ENCODE peak calls at places on chromosomes 4 and X, in four cellular contexts. Y, T, R and S are unnamed samples.

GRCh38 chrX:73850124-73851013 is 287.4 kb downstream of the CHIC1 start:
- DNase-seq in T (peak), R (peak), Y (peak), S (no peak)

GRCh38 chrX:107205770-107206696 is at the start of the genes DNAAF6 and NUP62CL:
- DNase-seq in T (peak), R (peak), Y (peak), S (peak)

GRCh38 chr4:75912968-75913367 is 10.7 kb upstream of the PPEF2 start:
- DNase-seq in T (no peak), Y (no peak), R (no peak), S (no peak)

GRCh38 chr4:41129128-41129754 is 85.1 kb downstream of the APBB2 start:
- DNase-seq in R (no peak), T (no peak), Y (no peak), S (no peak)

GRCh38 chrX:152843852-152844251 is 13.0 kb downstream of the NSDHL start:
- DNase-seq in Y (no peak), T (peak), R (no peak), S (no peak)

GRCh38 chr4:108008721-108009120 is 19.0 kb downstream of the HADH start:
- DNase-seq in T (no peak), Y (no peak), R (no peak), S (peak)

GRCh38 chr4:75921910-75922309 is 18.9 kb downstream of the NAAA start:
- DNase-seq in Y (no peak), R (no peak), T (no peak), S (no peak)

GRCh38 chrX:25344191-25344936 is 328.6 kb upstream of the ARX start:
- DNase-seq in T (no peak), Y (no peak), R (no peak), S (no peak)

GRCh38 chr4:83964996-83965541 is 429.2 kb downstream of the GPAT3 start:
- DNase-seq in Y (no peak), T (no peak), R (no peak), S (no peak)

GRCh38 chrX:113457719-113458118 is 617.1 kb upstream of the AMOT start:
- DNase-seq in T (no peak), R (no peak), Y (no peak), S (no peak)
- TF ChIP-seq POLR2AphosphoS5 in T (no peak), R (no peak), Y (no peak), S (no peak)

DNA sequence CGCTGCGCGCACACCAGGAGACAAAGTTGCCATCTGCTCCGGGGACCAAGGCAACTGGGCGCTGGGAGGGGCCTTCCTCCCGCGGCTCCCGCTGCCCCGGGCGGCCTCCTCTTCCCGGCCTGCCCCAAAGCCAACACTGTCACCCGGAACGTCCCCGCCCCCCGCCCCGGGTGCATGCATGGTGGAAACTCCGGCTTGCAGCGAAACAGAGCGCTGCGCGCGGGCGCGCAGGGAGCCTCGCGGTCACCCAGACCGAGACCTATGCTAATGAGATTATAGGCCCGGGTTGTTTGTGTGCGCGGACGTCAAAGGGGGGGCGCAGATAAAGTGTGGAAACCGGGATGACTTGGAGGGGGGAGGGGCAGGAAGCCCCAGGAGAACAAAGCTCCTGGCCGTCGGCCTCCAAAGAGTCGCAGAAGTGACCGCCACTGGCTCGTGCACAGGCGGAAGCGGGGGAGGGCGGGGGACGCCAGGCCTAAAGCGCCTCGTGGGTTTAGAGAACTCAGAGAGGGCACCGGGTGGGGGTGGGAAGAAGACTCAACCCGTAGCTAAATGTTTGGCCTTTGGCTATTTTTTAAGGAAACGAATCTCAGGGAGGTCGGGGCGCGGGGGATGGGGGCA is 88.8 kb downstream of the BCOR start:
- DNase-seq in T (no peak), Y (no peak), R (no peak), S (no peak)
- TF ChIP-seq TCF7L2 in T (no peak), Y (no peak), R (no peak), S (no peak)

GRCh38 chrX:13489451-13489850 is 80.0 kb upstream of the EGFL6 start:
- DNase-seq in T (no peak), R (no peak), Y (no peak), S (no peak)

GRCh38 chrX:13491061-13491460 is 78.3 kb upstream of the EGFL6 start:
- DNase-seq in R (no peak), T (no peak), Y (no peak), S (no peak)

GRCh38 chrX:13485167-13485566 is 84.2 kb upstream of the EGFL6 start:
- DNase-seq in Y (no peak), T (no peak), R (no peak), S (no peak)

GRCh38 chrX:13488706-13489105 is 80.7 kb upstream of the EGFL6 start:
- DNase-seq in T (no peak), R (no peak), Y (no peak), S (no peak)

DNA sequence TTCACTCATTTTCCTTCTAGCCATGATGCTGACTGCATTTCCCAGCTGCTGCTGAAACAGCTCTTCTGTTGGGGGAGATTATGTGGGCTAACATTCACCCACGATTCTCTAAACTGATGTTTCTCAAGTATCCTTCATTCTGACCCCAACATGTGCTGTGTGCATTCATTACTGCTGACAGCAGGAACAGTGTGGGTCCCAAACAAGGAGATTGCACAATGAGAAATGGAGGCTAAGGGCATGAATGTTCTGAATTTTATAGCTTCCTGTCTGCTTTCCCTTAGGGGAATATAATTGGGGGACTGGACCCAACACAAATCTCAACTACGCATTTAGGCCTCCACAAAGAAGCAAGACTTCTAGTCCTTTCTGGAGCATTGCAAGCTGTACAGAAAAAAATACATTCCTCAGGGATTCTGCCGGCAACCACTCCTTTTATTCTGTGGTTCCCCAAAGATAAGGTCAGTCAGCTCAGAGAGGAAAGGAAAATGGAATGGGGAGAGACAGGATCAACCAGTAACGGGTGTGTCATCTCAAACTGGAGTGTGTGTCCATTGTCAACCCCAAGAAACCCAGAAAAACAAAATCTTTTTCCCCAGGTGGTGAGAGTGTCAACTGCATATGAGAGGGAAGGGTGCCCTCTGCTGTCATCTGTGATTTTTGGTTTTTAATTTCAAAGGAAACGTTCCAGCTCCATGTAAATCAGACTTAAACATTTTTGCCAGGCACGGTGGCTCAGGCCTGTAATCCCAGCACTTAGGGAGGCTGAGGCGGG is 81.5 kb upstream of the EGFL6 start:
- DNase-seq in Y (peak), R (peak), T (peak), S (peak)
- TF ChIP-seq POLR2AphosphoS5 in Y (no peak), R (no peak), T (no peak), S (no peak)

GRCh38 chr4:10305816-10306215 is 151.4 kb downstream of the ZNF518B start:
- DNase-seq in R (no peak), T (no peak), Y (no peak), S (no peak)
- TF ChIP-seq TCF7L2 in R (no peak), T (no peak), Y (no peak), S (no peak)

DNA sequence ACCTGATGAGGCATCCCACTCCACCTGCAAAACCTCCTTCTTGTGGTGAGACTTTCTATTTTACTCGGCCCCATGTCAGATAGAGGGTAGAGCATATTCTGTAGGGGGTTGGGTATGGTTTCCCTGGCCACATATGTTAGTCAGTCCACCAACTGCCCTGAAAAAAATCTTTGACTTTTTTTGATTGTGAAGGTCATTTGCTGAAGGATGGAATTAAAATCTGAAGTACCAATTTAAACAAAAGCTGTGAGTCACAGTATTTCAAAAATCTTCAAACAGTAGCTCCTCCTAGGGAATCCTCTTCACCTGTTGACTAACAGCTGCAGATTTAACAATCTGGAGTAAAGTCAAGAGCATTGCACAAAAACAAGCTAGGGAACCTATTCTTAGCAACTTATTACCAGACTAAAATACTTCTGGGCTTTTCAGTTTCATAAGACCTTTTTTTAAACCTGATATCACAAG is 8.0 kb upstream of the CCDC110 start:
- DNase-seq in R (no peak), T (no peak), Y (no peak), S (no peak)
- TF ChIP-seq POLR2AphosphoS5 in R (no peak), T (no peak), Y (no peak), S (no peak)

DNA sequence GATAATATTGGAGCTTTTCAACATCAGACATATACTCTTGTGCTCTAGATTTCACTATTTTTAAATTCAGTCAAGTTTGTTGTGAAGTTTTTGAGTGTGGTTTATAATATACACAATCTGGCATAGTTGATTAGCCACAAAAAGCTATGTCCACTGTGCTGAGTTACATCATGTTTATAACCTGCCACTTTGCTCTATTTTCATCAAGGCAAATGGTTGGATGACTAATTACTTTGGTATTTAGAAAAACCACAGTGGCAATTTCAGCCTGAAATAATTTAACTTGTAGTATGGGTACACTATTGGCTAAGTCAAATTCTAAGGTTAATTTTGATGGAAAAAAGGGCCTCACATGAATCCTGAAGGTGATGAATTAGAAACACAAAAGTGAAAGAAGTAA is 262.6 kb downstream of the C4orf33 start:
- DNase-seq in Y (peak), T (no peak), R (no peak), S (no peak)
- TF ChIP-seq TCF7L2 in Y (peak), T (no peak), R (no peak), S (no peak)

DNA sequence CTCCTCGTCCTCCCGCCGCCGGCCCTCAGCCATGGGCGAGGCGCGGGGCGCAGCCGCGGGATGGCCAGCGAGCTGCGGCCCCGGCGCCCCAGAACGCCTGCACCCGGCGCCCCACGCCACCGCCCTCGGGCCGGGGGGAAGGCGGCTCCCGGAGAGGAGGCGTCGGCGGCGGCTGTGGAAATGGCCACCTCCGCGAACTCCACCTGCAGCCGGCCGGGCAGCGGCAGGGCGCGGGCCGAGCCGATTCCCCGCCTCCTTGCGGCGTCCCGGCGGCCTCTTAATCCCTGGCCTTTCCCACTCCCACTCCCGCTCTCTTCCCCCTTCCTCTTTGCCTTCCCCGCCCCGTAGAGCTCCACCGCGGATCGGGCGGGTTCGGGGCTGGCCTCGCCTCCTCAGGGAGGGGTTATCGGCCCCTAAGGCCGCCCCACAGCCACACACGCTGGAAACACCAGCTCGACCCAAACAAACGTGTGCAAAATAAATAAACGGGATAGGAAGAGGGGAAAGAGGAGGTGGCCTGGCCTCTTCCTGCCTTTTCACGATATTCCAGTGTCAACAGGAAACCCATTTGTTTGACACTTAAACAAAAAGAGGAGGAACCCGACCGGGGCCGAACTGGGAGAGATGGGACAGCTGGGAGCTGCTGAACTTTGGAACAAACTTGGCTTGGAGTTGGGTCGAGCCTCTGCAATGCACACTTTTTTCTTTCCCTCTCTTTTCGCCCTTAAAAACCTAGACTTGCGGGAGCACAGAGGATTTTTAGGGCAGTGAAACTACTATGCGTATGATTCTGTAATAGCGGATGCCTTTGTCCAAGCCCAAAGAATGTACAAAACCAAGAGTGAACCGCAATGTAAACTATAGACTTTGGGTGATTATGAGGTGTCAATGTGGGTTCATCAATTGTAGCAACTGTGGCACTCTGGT is at the start of gene SH3D19:
- DNase-seq in Y (peak), T (no peak), R (peak), S (no peak)
- TF ChIP-seq POLR2AphosphoS5 in Y (peak), T (no peak), R (peak), S (peak)